ENCODE peak calls at places on chromosomes 16 and 17, in seven cellular contexts. One of them, this sample, is unnamed.

GRCh38 chr16:58515871-58516767 is 802 bp downstream of the SETD6 start:
- DNase-seq in activated B cell treated with CpG ODN at 0.5 μM for 24 hours: no peak
- DNase-seq in body of pancreas: peak
- DNase-seq in thyroid gland: peak
- DNase-seq in cardiac fibroblast: no peak
- DNase-seq in K562: peak
- DNase-seq in heart left ventricle: peak
- DNase-seq in this sample: peak

GRCh38 chr17:72725432-72726068 is 366.9 kb downstream of the SLC39A11 start:
- DNase-seq in cardiac fibroblast: peak
- DNase-seq in K562: peak
- DNase-seq in thyroid gland: peak
- DNase-seq in body of pancreas: peak
- DNase-seq in heart left ventricle: no peak
- DNase-seq in activated B cell treated with CpG ODN at 0.5 μM for 24 hours: no peak
- DNase-seq in this sample: peak

GRCh38 chr17:17567631-17568030 is 23.9 kb downstream of the PEMT start:
- DNase-seq in K562: no peak
- DNase-seq in cardiac fibroblast: no peak
- DNase-seq in thyroid gland: peak
- DNase-seq in activated B cell treated with CpG ODN at 0.5 μM for 24 hours: no peak
- DNase-seq in body of pancreas: peak
- DNase-seq in heart left ventricle: peak
- DNase-seq in this sample: no peak

GRCh38 chr17:12256380-12256995 is 235.8 kb downstream of the MAP2K4 start:
- DNase-seq in activated B cell treated with CpG ODN at 0.5 μM for 24 hours: no peak
- DNase-seq in K562: peak
- DNase-seq in heart left ventricle: no peak
- DNase-seq in body of pancreas: peak
- DNase-seq in thyroid gland: peak
- DNase-seq in cardiac fibroblast: peak
- DNase-seq in this sample: peak

GRCh38 chr17:64626827-64627226 is 35.3 kb downstream of the SMURF2 start:
- DNase-seq in body of pancreas: no peak
- DNase-seq in heart left ventricle: no peak
- DNase-seq in K562: no peak
- DNase-seq in cardiac fibroblast: no peak
- DNase-seq in activated B cell treated with CpG ODN at 0.5 μM for 24 hours: no peak
- DNase-seq in thyroid gland: no peak
- DNase-seq in this sample: no peak

GRCh38 chr17:57603541-57603940 is 141.6 kb downstream of the CCDC182 start:
- DNase-seq in heart left ventricle: no peak
- DNase-seq in K562: no peak
- DNase-seq in cardiac fibroblast: no peak
- DNase-seq in body of pancreas: no peak
- DNase-seq in activated B cell treated with CpG ODN at 0.5 μM for 24 hours: no peak
- DNase-seq in thyroid gland: no peak
- DNase-seq in this sample: no peak

GRCh38 chr16:1053700-1054368 is 18.7 kb upstream of the SSTR5 start:
- DNase-seq in thyroid gland: no peak
- DNase-seq in activated B cell treated with CpG ODN at 0.5 μM for 24 hours: no peak
- DNase-seq in body of pancreas: no peak
- DNase-seq in K562: no peak
- DNase-seq in cardiac fibroblast: no peak
- DNase-seq in heart left ventricle: no peak
- DNase-seq in this sample: no peak

GRCh38 chr16:84329016-84329415 is 34.3 kb downstream of the WFDC1 start:
- DNase-seq in body of pancreas: no peak
- DNase-seq in cardiac fibroblast: no peak
- DNase-seq in K562: no peak
- DNase-seq in thyroid gland: no peak
- DNase-seq in heart left ventricle: no peak
- DNase-seq in activated B cell treated with CpG ODN at 0.5 μM for 24 hours: no peak
- DNase-seq in this sample: no peak

GRCh38 chr16:11032000-11032921 is 87.9 kb downstream of the CLEC16A start:
- DNase-seq in thyroid gland: no peak
- DNase-seq in cardiac fibroblast: no peak
- DNase-seq in activated B cell treated with CpG ODN at 0.5 μM for 24 hours: no peak
- DNase-seq in K562: no peak
- DNase-seq in heart left ventricle: no peak
- DNase-seq in body of pancreas: no peak
- DNase-seq in this sample: no peak

GRCh38 chr16:29806641-29807425 is 504 bp downstream of the MAZ start:
- DNase-seq in heart left ventricle: peak
- DNase-seq in activated B cell treated with CpG ODN at 0.5 μM for 24 hours: peak
- DNase-seq in K562: peak
- DNase-seq in cardiac fibroblast: peak
- DNase-seq in body of pancreas: peak
- DNase-seq in thyroid gland: peak
- DNase-seq in this sample: peak

GRCh38 chr16:72270531-72270930 is 98.6 kb upstream of the PMFBP1 start:
- DNase-seq in activated B cell treated with CpG ODN at 0.5 μM for 24 hours: no peak
- DNase-seq in heart left ventricle: no peak
- DNase-seq in cardiac fibroblast: no peak
- DNase-seq in thyroid gland: no peak
- DNase-seq in body of pancreas: no peak
- DNase-seq in K562: no peak
- DNase-seq in this sample: no peak

GRCh38 chr17:15332338-15332737 is 9.1 kb downstream of the TEKT3 start:
- DNase-seq in body of pancreas: no peak
- DNase-seq in heart left ventricle: no peak
- DNase-seq in activated B cell treated with CpG ODN at 0.5 μM for 24 hours: no peak
- DNase-seq in cardiac fibroblast: no peak
- DNase-seq in K562: no peak
- DNase-seq in thyroid gland: no peak
- DNase-seq in this sample: no peak

GRCh38 chr16:11668590-11669379 is 530 bp downstream of the SNN start:
- DNase-seq in activated B cell treated with CpG ODN at 0.5 μM for 24 hours: peak
- DNase-seq in body of pancreas: no peak
- DNase-seq in thyroid gland: peak
- DNase-seq in cardiac fibroblast: no peak
- DNase-seq in heart left ventricle: peak
- DNase-seq in K562: no peak
- DNase-seq in this sample: peak

GRCh38 chr17:12318614-12319266 is 298.1 kb downstream of the MAP2K4 start:
- DNase-seq in K562: no peak
- DNase-seq in thyroid gland: no peak
- DNase-seq in activated B cell treated with CpG ODN at 0.5 μM for 24 hours: no peak
- DNase-seq in body of pancreas: no peak
- DNase-seq in cardiac fibroblast: peak
- DNase-seq in heart left ventricle: no peak
- DNase-seq in this sample: no peak

GRCh38 chr16:12568438-12568837 is 235.2 kb downstream of the CPPED1 start:
- DNase-seq in body of pancreas: no peak
- DNase-seq in thyroid gland: no peak
- DNase-seq in activated B cell treated with CpG ODN at 0.5 μM for 24 hours: no peak
- DNase-seq in K562: no peak
- DNase-seq in cardiac fibroblast: no peak
- DNase-seq in heart left ventricle: no peak
- DNase-seq in this sample: no peak

GRCh38 chr16:70725912-70726828 is 40.3 kb upstream of the MTSS2 start:
- DNase-seq in thyroid gland: peak
- DNase-seq in K562: peak
- DNase-seq in activated B cell treated with CpG ODN at 0.5 μM for 24 hours: no peak
- DNase-seq in body of pancreas: no peak
- DNase-seq in cardiac fibroblast: no peak
- DNase-seq in heart left ventricle: peak
- DNase-seq in this sample: no peak

GRCh38 chr17:143785-144281 is 6.5 kb downstream of the SCGB1C2 start:
- DNase-seq in body of pancreas: peak
- DNase-seq in K562: peak
- DNase-seq in thyroid gland: peak
- DNase-seq in cardiac fibroblast: peak
- DNase-seq in activated B cell treated with CpG ODN at 0.5 μM for 24 hours: peak
- DNase-seq in heart left ventricle: peak
- DNase-seq in this sample: peak

GRCh38 chr16:77322757-77323156 is 112.1 kb downstream of the ADAMTS18 start:
- DNase-seq in body of pancreas: no peak
- DNase-seq in cardiac fibroblast: no peak
- DNase-seq in thyroid gland: no peak
- DNase-seq in activated B cell treated with CpG ODN at 0.5 μM for 24 hours: no peak
- DNase-seq in heart left ventricle: no peak
- DNase-seq in K562: no peak
- DNase-seq in this sample: no peak

GRCh38 chr17:45784583-45785372 is 658 bp downstream of the CRHR1 start:
- DNase-seq in activated B cell treated with CpG ODN at 0.5 μM for 24 hours: peak
- DNase-seq in heart left ventricle: no peak
- DNase-seq in body of pancreas: peak
- DNase-seq in thyroid gland: peak
- DNase-seq in cardiac fibroblast: no peak
- DNase-seq in K562: peak
- DNase-seq in this sample: peak
- TF ChIP-seq CTCF in activated B cell treated with CpG ODN at 0.5 μM for 24 hours: no peak
- TF ChIP-seq CTCF in heart left ventricle: no peak
- TF ChIP-seq CTCF in body of pancreas: no peak
- TF ChIP-seq CTCF in thyroid gland: no peak
- TF ChIP-seq CTCF in cardiac fibroblast: no peak
- TF ChIP-seq CTCF in K562: no peak
- TF ChIP-seq CTCF in this sample: no peak

GRCh38 chr17:20925954-20926353 is 116.9 kb downstream of the USP22 start:
- DNase-seq in cardiac fibroblast: no peak
- DNase-seq in thyroid gland: no peak
- DNase-seq in K562: no peak
- DNase-seq in activated B cell treated with CpG ODN at 0.5 μM for 24 hours: no peak
- DNase-seq in body of pancreas: no peak
- DNase-seq in heart left ventricle: no peak
- DNase-seq in this sample: no peak
- TF ChIP-seq CTCF in cardiac fibroblast: no peak
- TF ChIP-seq CTCF in thyroid gland: no peak
- TF ChIP-seq CTCF in K562: no peak
- TF ChIP-seq CTCF in activated B cell treated with CpG ODN at 0.5 μM for 24 hours: no peak
- TF ChIP-seq CTCF in body of pancreas: no peak
- TF ChIP-seq CTCF in heart left ventricle: no peak
- TF ChIP-seq CTCF in this sample: no peak

GRCh38 chr17:68589086-68589485 is 12.1 kb downstream of the FAM20A start:
- DNase-seq in thyroid gland: no peak
- DNase-seq in K562: no peak
- DNase-seq in activated B cell treated with CpG ODN at 0.5 μM for 24 hours: no peak
- DNase-seq in cardiac fibroblast: no peak
- DNase-seq in body of pancreas: no peak
- DNase-seq in heart left ventricle: no peak
- DNase-seq in this sample: no peak
- TF ChIP-seq CTCF in thyroid gland: no peak
- TF ChIP-seq CTCF in K562: no peak
- TF ChIP-seq CTCF in activated B cell treated with CpG ODN at 0.5 μM for 24 hours: no peak
- TF ChIP-seq CTCF in cardiac fibroblast: no peak
- TF ChIP-seq CTCF in body of pancreas: no peak
- TF ChIP-seq CTCF in heart left ventricle: no peak
- TF ChIP-seq CTCF in this sample: no peak

GRCh38 chr17:79836952-79837887 is 2.0 kb downstream of the CBX4 start:
- DNase-seq in thyroid gland: peak
- DNase-seq in heart left ventricle: peak
- DNase-seq in body of pancreas: peak
- DNase-seq in K562: peak
- DNase-seq in cardiac fibroblast: peak
- DNase-seq in activated B cell treated with CpG ODN at 0.5 μM for 24 hours: peak
- DNase-seq in this sample: peak
- TF ChIP-seq CTCF in thyroid gland: no peak
- TF ChIP-seq CTCF in heart left ventricle: no peak
- TF ChIP-seq CTCF in body of pancreas: peak
- TF ChIP-seq CTCF in K562: no peak
- TF ChIP-seq CTCF in cardiac fibroblast: peak
- TF ChIP-seq CTCF in activated B cell treated with CpG ODN at 0.5 μM for 24 hours: no peak
- TF ChIP-seq CTCF in this sample: no peak

GRCh38 chr17:43782903-43783462 is 2.7 kb downstream of the CFAP97D1 start:
- DNase-seq in thyroid gland: no peak
- DNase-seq in K562: no peak
- DNase-seq in activated B cell treated with CpG ODN at 0.5 μM for 24 hours: no peak
- DNase-seq in heart left ventricle: no peak
- DNase-seq in cardiac fibroblast: no peak
- DNase-seq in body of pancreas: no peak
- DNase-seq in this sample: no peak

GRCh38 chr17:43779145-43780125 is 658 bp upstream of the DUSP3 start:
- DNase-seq in K562: no peak
- DNase-seq in body of pancreas: no peak
- DNase-seq in heart left ventricle: no peak
- DNase-seq in thyroid gland: peak
- DNase-seq in cardiac fibroblast: peak
- DNase-seq in activated B cell treated with CpG ODN at 0.5 μM for 24 hours: no peak
- DNase-seq in this sample: no peak

GRCh38 chr17:43774304-43775250 is 4.2 kb downstream of the DUSP3 start:
- DNase-seq in thyroid gland: no peak
- DNase-seq in activated B cell treated with CpG ODN at 0.5 μM for 24 hours: no peak
- DNase-seq in heart left ventricle: no peak
- DNase-seq in K562: no peak
- DNase-seq in cardiac fibroblast: no peak
- DNase-seq in body of pancreas: no peak
- DNase-seq in this sample: no peak

GRCh38 chr17:43780135-43780534 is at the start of gene CFAP97D1:
- DNase-seq in K562: no peak
- DNase-seq in activated B cell treated with CpG ODN at 0.5 μM for 24 hours: no peak
- DNase-seq in body of pancreas: no peak
- DNase-seq in cardiac fibroblast: no peak
- DNase-seq in heart left ventricle: no peak
- DNase-seq in thyroid gland: no peak
- DNase-seq in this sample: no peak

GRCh38 chr17:43778337-43779144 is at the start of gene DUSP3:
- DNase-seq in K562: peak
- DNase-seq in cardiac fibroblast: peak
- DNase-seq in heart left ventricle: peak
- DNase-seq in thyroid gland: peak
- DNase-seq in activated B cell treated with CpG ODN at 0.5 μM for 24 hours: peak
- DNase-seq in body of pancreas: peak
- DNase-seq in this sample: peak
- TF ChIP-seq CTCF in K562: no peak
- TF ChIP-seq CTCF in cardiac fibroblast: no peak
- TF ChIP-seq CTCF in heart left ventricle: no peak
- TF ChIP-seq CTCF in thyroid gland: no peak
- TF ChIP-seq CTCF in activated B cell treated with CpG ODN at 0.5 μM for 24 hours: no peak
- TF ChIP-seq CTCF in body of pancreas: no peak
- TF ChIP-seq CTCF in this sample: no peak

This sample was measured in nephron progenitor cell.